ENCODE peak calls at places on chromosomes 16 and 17, in five cellular contexts. One of them, this sample, is unnamed.

GRCh38 chr17:35345445-35345925 is 27.9 kb downstream of the SLFN11 start:
- ATAC-seq in GM12878: no peak
- ATAC-seq in lower lobe of right lung: peak
- ATAC-seq in Panc1: no peak
- ATAC-seq in activated CD8-positive, alpha-beta T cell treated with anti-CD3 and anti-CD28 coated beads, Interleukin-2, amount 10 ng/mL, durations not matched to agents 7 days and 5 days: peak
- ATAC-seq in this sample: no peak

GRCh38 chr16:10751291-10751697 is 7.7 kb downstream of the NUBP1 start:
- ATAC-seq in GM12878: peak
- ATAC-seq in lower lobe of right lung: peak
- ATAC-seq in Panc1: peak
- ATAC-seq in activated CD8-positive, alpha-beta T cell treated with anti-CD3 and anti-CD28 coated beads, Interleukin-2, amount 10 ng/mL, durations not matched to agents 7 days and 5 days: no peak
- ATAC-seq in this sample: no peak

GRCh38 chr17:28226563-28226962 is 92.4 kb upstream of the TMEM97 start:
- ATAC-seq in lower lobe of right lung: no peak
- ATAC-seq in Panc1: no peak
- ATAC-seq in GM12878: no peak
- ATAC-seq in activated CD8-positive, alpha-beta T cell treated with anti-CD3 and anti-CD28 coated beads, Interleukin-2, amount 10 ng/mL, durations not matched to agents 7 days and 5 days: no peak
- ATAC-seq in this sample: no peak

GRCh38 chr17:40068584-40068916 is 5.8 kb downstream of the THRA start:
- ATAC-seq in Panc1: no peak
- ATAC-seq in GM12878: no peak
- ATAC-seq in activated CD8-positive, alpha-beta T cell treated with anti-CD3 and anti-CD28 coated beads, Interleukin-2, amount 10 ng/mL, durations not matched to agents 7 days and 5 days: peak
- ATAC-seq in lower lobe of right lung: no peak
- ATAC-seq in this sample: no peak

GRCh38 chr17:973053-973452 is 6.5 kb downstream of the NXN start:
- ATAC-seq in activated CD8-positive, alpha-beta T cell treated with anti-CD3 and anti-CD28 coated beads, Interleukin-2, amount 10 ng/mL, durations not matched to agents 7 days and 5 days: no peak
- ATAC-seq in GM12878: no peak
- ATAC-seq in Panc1: no peak
- ATAC-seq in lower lobe of right lung: peak
- ATAC-seq in this sample: no peak

GRCh38 chr17:58172369-58173071 is 5.7 kb downstream of the OR4D2 start:
- ATAC-seq in Panc1: peak
- ATAC-seq in GM12878: peak
- ATAC-seq in lower lobe of right lung: no peak
- ATAC-seq in activated CD8-positive, alpha-beta T cell treated with anti-CD3 and anti-CD28 coated beads, Interleukin-2, amount 10 ng/mL, durations not matched to agents 7 days and 5 days: peak
- ATAC-seq in this sample: peak

GRCh38 chr16:26649646-26650045 is 417.1 kb upstream of the C16orf82 start:
- ATAC-seq in activated CD8-positive, alpha-beta T cell treated with anti-CD3 and anti-CD28 coated beads, Interleukin-2, amount 10 ng/mL, durations not matched to agents 7 days and 5 days: no peak
- ATAC-seq in lower lobe of right lung: no peak
- ATAC-seq in GM12878: no peak
- ATAC-seq in Panc1: no peak
- ATAC-seq in this sample: no peak

GRCh38 chr17:79955961-79956735 is 79.5 kb downstream of the TBC1D16 start:
- ATAC-seq in activated CD8-positive, alpha-beta T cell treated with anti-CD3 and anti-CD28 coated beads, Interleukin-2, amount 10 ng/mL, durations not matched to agents 7 days and 5 days: no peak
- ATAC-seq in GM12878: no peak
- ATAC-seq in Panc1: no peak
- ATAC-seq in lower lobe of right lung: no peak
- ATAC-seq in this sample: no peak

GRCh38 chr17:63929860-63930766 is 2.0 kb downstream of the CD79B start:
- ATAC-seq in Panc1: no peak
- ATAC-seq in activated CD8-positive, alpha-beta T cell treated with anti-CD3 and anti-CD28 coated beads, Interleukin-2, amount 10 ng/mL, durations not matched to agents 7 days and 5 days: no peak
- ATAC-seq in GM12878: no peak
- ATAC-seq in lower lobe of right lung: no peak
- ATAC-seq in this sample: no peak

GRCh38 chr17:39113871-39114270 is 37.6 kb downstream of the PLXDC1 start:
- ATAC-seq in Panc1: no peak
- ATAC-seq in lower lobe of right lung: no peak
- ATAC-seq in GM12878: no peak
- ATAC-seq in activated CD8-positive, alpha-beta T cell treated with anti-CD3 and anti-CD28 coated beads, Interleukin-2, amount 10 ng/mL, durations not matched to agents 7 days and 5 days: no peak
- ATAC-seq in this sample: no peak

GRCh38 chr17:4449736-4450135 is 16.0 kb downstream of the SPNS3 start:
- ATAC-seq in GM12878: no peak
- ATAC-seq in lower lobe of right lung: peak
- ATAC-seq in activated CD8-positive, alpha-beta T cell treated with anti-CD3 and anti-CD28 coated beads, Interleukin-2, amount 10 ng/mL, durations not matched to agents 7 days and 5 days: no peak
- ATAC-seq in Panc1: peak
- ATAC-seq in this sample: no peak

GRCh38 chr17:66021757-66022156 is 170.2 kb downstream of the CEP112 start:
- ATAC-seq in GM12878: no peak
- ATAC-seq in Panc1: no peak
- ATAC-seq in activated CD8-positive, alpha-beta T cell treated with anti-CD3 and anti-CD28 coated beads, Interleukin-2, amount 10 ng/mL, durations not matched to agents 7 days and 5 days: no peak
- ATAC-seq in lower lobe of right lung: no peak
- ATAC-seq in this sample: no peak

GRCh38 chr17:20171741-20172377 is 162.7 kb downstream of the SPECC1 start:
- ATAC-seq in lower lobe of right lung: peak
- ATAC-seq in activated CD8-positive, alpha-beta T cell treated with anti-CD3 and anti-CD28 coated beads, Interleukin-2, amount 10 ng/mL, durations not matched to agents 7 days and 5 days: no peak
- ATAC-seq in Panc1: peak
- ATAC-seq in GM12878: no peak
- ATAC-seq in this sample: peak

GRCh38 chr17:77894126-77894956 is 64.2 kb upstream of the TNRC6C start:
- ATAC-seq in GM12878: no peak
- ATAC-seq in activated CD8-positive, alpha-beta T cell treated with anti-CD3 and anti-CD28 coated beads, Interleukin-2, amount 10 ng/mL, durations not matched to agents 7 days and 5 days: no peak
- ATAC-seq in lower lobe of right lung: peak
- ATAC-seq in Panc1: peak
- ATAC-seq in this sample: no peak

GRCh38 chr16:17510532-17510931 is 39.8 kb upstream of the XYLT1 start:
- ATAC-seq in GM12878: no peak
- ATAC-seq in activated CD8-positive, alpha-beta T cell treated with anti-CD3 and anti-CD28 coated beads, Interleukin-2, amount 10 ng/mL, durations not matched to agents 7 days and 5 days: no peak
- ATAC-seq in Panc1: no peak
- ATAC-seq in lower lobe of right lung: no peak
- ATAC-seq in this sample: peak

GRCh38 chr16:86761117-86761971 is 183.0 kb downstream of the FOXL1 start:
- ATAC-seq in lower lobe of right lung: peak
- ATAC-seq in GM12878: peak
- ATAC-seq in Panc1: peak
- ATAC-seq in activated CD8-positive, alpha-beta T cell treated with anti-CD3 and anti-CD28 coated beads, Interleukin-2, amount 10 ng/mL, durations not matched to agents 7 days and 5 days: peak
- ATAC-seq in this sample: peak

GRCh38 chr16:85639529-85640253 is 26.6 kb downstream of the GSE1 start:
- ATAC-seq in GM12878: no peak
- ATAC-seq in activated CD8-positive, alpha-beta T cell treated with anti-CD3 and anti-CD28 coated beads, Interleukin-2, amount 10 ng/mL, durations not matched to agents 7 days and 5 days: no peak
- ATAC-seq in Panc1: peak
- ATAC-seq in lower lobe of right lung: no peak
- ATAC-seq in this sample: peak

GRCh38 chr17:27282054-27282501 is 11.8 kb upstream of the WSB1 start:
- ATAC-seq in Panc1: no peak
- ATAC-seq in activated CD8-positive, alpha-beta T cell treated with anti-CD3 and anti-CD28 coated beads, Interleukin-2, amount 10 ng/mL, durations not matched to agents 7 days and 5 days: no peak
- ATAC-seq in GM12878: peak
- ATAC-seq in lower lobe of right lung: peak
- ATAC-seq in this sample: no peak

GRCh38 chr16:85652431-85653221 is 36.1 kb downstream of the GINS2 start:
- ATAC-seq in activated CD8-positive, alpha-beta T cell treated with anti-CD3 and anti-CD28 coated beads, Interleukin-2, amount 10 ng/mL, durations not matched to agents 7 days and 5 days: peak
- ATAC-seq in lower lobe of right lung: peak
- ATAC-seq in GM12878: peak
- ATAC-seq in Panc1: peak
- ATAC-seq in this sample: peak

GRCh38 chr16:68072038-68072695 is 13.0 kb upstream of the NFATC3 start:
- ATAC-seq in activated CD8-positive, alpha-beta T cell treated with anti-CD3 and anti-CD28 coated beads, Interleukin-2, amount 10 ng/mL, durations not matched to agents 7 days and 5 days: no peak
- ATAC-seq in lower lobe of right lung: no peak
- ATAC-seq in Panc1: no peak
- ATAC-seq in GM12878: no peak
- ATAC-seq in this sample: peak

GRCh38 chr16:84732674-84733352 is 33.0 kb downstream of the USP10 start:
- ATAC-seq in activated CD8-positive, alpha-beta T cell treated with anti-CD3 and anti-CD28 coated beads, Interleukin-2, amount 10 ng/mL, durations not matched to agents 7 days and 5 days: no peak
- ATAC-seq in GM12878: no peak
- ATAC-seq in lower lobe of right lung: no peak
- ATAC-seq in Panc1: no peak
- ATAC-seq in this sample: no peak

GRCh38 chr17:44384823-44385286 is 4.6 kb downstream of the ITGA2B start:
- ATAC-seq in lower lobe of right lung: peak
- ATAC-seq in Panc1: no peak
- ATAC-seq in GM12878: no peak
- ATAC-seq in activated CD8-positive, alpha-beta T cell treated with anti-CD3 and anti-CD28 coated beads, Interleukin-2, amount 10 ng/mL, durations not matched to agents 7 days and 5 days: peak
- ATAC-seq in this sample: no peak

GRCh38 chr17:61335105-61335844 is 64.4 kb upstream of the TBX2 start:
- ATAC-seq in activated CD8-positive, alpha-beta T cell treated with anti-CD3 and anti-CD28 coated beads, Interleukin-2, amount 10 ng/mL, durations not matched to agents 7 days and 5 days: no peak
- ATAC-seq in GM12878: no peak
- ATAC-seq in Panc1: no peak
- ATAC-seq in lower lobe of right lung: peak
- ATAC-seq in this sample: no peak

GRCh38 chr16:68351463-68351862 is 40.6 kb downstream of the PRMT7 start:
- ATAC-seq in activated CD8-positive, alpha-beta T cell treated with anti-CD3 and anti-CD28 coated beads, Interleukin-2, amount 10 ng/mL, durations not matched to agents 7 days and 5 days: no peak
- ATAC-seq in Panc1: no peak
- ATAC-seq in lower lobe of right lung: no peak
- ATAC-seq in GM12878: no peak
- ATAC-seq in this sample: no peak

GRCh38 chr17:36901506-36901905 is 35.8 kb upstream of the LHX1 start:
- ATAC-seq in lower lobe of right lung: no peak
- ATAC-seq in Panc1: no peak
- ATAC-seq in activated CD8-positive, alpha-beta T cell treated with anti-CD3 and anti-CD28 coated beads, Interleukin-2, amount 10 ng/mL, durations not matched to agents 7 days and 5 days: no peak
- ATAC-seq in GM12878: no peak
- ATAC-seq in this sample: peak

GRCh38 chr17:35653619-35654361 is 66.7 kb downstream of the AP2B1 start:
- ATAC-seq in activated CD8-positive, alpha-beta T cell treated with anti-CD3 and anti-CD28 coated beads, Interleukin-2, amount 10 ng/mL, durations not matched to agents 7 days and 5 days: no peak
- ATAC-seq in Panc1: no peak
- ATAC-seq in GM12878: no peak
- ATAC-seq in lower lobe of right lung: no peak
- ATAC-seq in this sample: no peak

GRCh38 chr17:42361781-42362186 is 26.5 kb downstream of the STAT3 start:
- ATAC-seq in lower lobe of right lung: peak
- ATAC-seq in activated CD8-positive, alpha-beta T cell treated with anti-CD3 and anti-CD28 coated beads, Interleukin-2, amount 10 ng/mL, durations not matched to agents 7 days and 5 days: peak
- ATAC-seq in GM12878: peak
- ATAC-seq in Panc1: peak
- ATAC-seq in this sample: peak

GRCh38 chr17:58492238-58493121 is 4.3 kb upstream of the HSF5 start:
- ATAC-seq in activated CD8-positive, alpha-beta T cell treated with anti-CD3 and anti-CD28 coated beads, Interleukin-2, amount 10 ng/mL, durations not matched to agents 7 days and 5 days: no peak
- ATAC-seq in lower lobe of right lung: no peak
- ATAC-seq in GM12878: peak
- ATAC-seq in Panc1: no peak
- ATAC-seq in this sample: no peak

GRCh38 chr17:29625037-29625750 is 2.5 kb upstream of the CORO6 start:
- ATAC-seq in activated CD8-positive, alpha-beta T cell treated with anti-CD3 and anti-CD28 coated beads, Interleukin-2, amount 10 ng/mL, durations not matched to agents 7 days and 5 days: no peak
- ATAC-seq in lower lobe of right lung: no peak
- ATAC-seq in GM12878: no peak
- ATAC-seq in Panc1: no peak
- ATAC-seq in this sample: peak

This sample was measured in SK-N-SH treated with all-trans-retinoic acid at 6 μM for 48 hours.